ENCODE peak calls at places on chromosomes 12 and 14, in eight cellular contexts. V is stimulated activated naive CD4-positive, alpha-beta T cell treated with Interleukin-2 at 50 U/mL for 16 hours; Q is aorta; N is mucosa of gallbladder; Y is T-helper 9 cell; L is HFFc6; A is endothelial cell; F is AG08396. I is an unnamed sample.

GRCh38 chr12:121713257-121714155 is 954 bp downstream of the TMEM120B start:
- DNase-seq in V (no peak), Q (peak; percentile 53), N (no peak), Y (no peak), L (no peak), A (no peak), F (no peak), I (no peak)

GRCh38 chr14:76720382-76720813 is 40.9 kb upstream of the VASH1 start:
- DNase-seq in V (no peak), Q (peak; percentile 85), N (peak; percentile 50), Y (no peak), L (no peak), A (peak; percentile 47), F (peak; percentile 45), I (no peak)

GRCh38 chr12:2998789-2999264 is 39.6 kb downstream of the TEAD4 start:
- DNase-seq in V (no peak), Q (peak; percentile 79), N (no peak), Y (no peak), L (peak; percentile 74), A (no peak), F (peak; percentile 90), I (no peak)

GRCh38 chr14:65849096-65849495 is 436.6 kb downstream of the FUT8 start:
- DNase-seq in V (no peak), Q (no peak), N (no peak), Y (no peak), L (no peak), A (no peak), F (no peak), I (no peak)

GRCh38 chr12:93122569-93123091 is 193.5 kb upstream of the EEA1 start:
- DNase-seq in V (no peak), Q (no peak), N (peak; percentile 76), Y (no peak), L (no peak), A (no peak), F (no peak), I (no peak)

GRCh38 chr12:130818381-130819247 is 20.4 kb downstream of the STX2 start:
- DNase-seq in V (peak; percentile 71), Q (peak; percentile 73), N (peak; percentile 55), Y (peak; percentile 76), L (no peak), A (peak; percentile 88), F (peak; percentile 79), I (no peak)

GRCh38 chr12:45543887-45544286 is 185.6 kb upstream of the ARID2 start:
- DNase-seq in V (peak; percentile 27), Q (no peak), N (peak; percentile 57), Y (peak; percentile 9), L (peak; percentile 65), A (peak; percentile 61), F (peak; percentile 81), I (peak; percentile 51)

GRCh38 chr14:104972301-104973211 is 5.6 kb downstream of the AHNAK2 start:
- DNase-seq in V (no peak), Q (peak; percentile 72), N (peak; percentile 84), Y (no peak), L (no peak), A (no peak), F (no peak), I (peak; percentile 92)

GRCh38 chr12:116123511-116124258 is 153.8 kb downstream of the MED13L start:
- DNase-seq in V (no peak), Q (no peak), N (no peak), Y (no peak), L (peak; percentile 23), A (no peak), F (no peak), I (no peak)

GRCh38 chr12:96529912-96530311 is 40.5 kb downstream of the CFAP54 start:
- DNase-seq in V (no peak), Q (no peak), N (no peak), Y (no peak), L (no peak), A (no peak), F (no peak), I (no peak)

GRCh38 chr14:51616724-51617409 is 34.8 kb upstream of the FRMD6 start:
- DNase-seq in V (no peak), Q (no peak), N (peak; percentile 80), Y (no peak), L (peak; percentile 84), A (no peak), F (peak; percentile 68), I (peak; percentile 74)

GRCh38 chr12:53274445-53274844 is 6.3 kb downstream of the ESPL1 start:
- DNase-seq in V (no peak), Q (no peak), N (no peak), Y (no peak), L (no peak), A (no peak), F (no peak), I (no peak)

GRCh38 chr12:124020398-124021024 is 47.5 kb downstream of the ZNF664 start:
- DNase-seq in V (no peak), Q (no peak), N (no peak), Y (no peak), L (no peak), A (no peak), F (no peak), I (no peak)

GRCh38 chr12:122421815-122422737 is at the start of gene CLIP1:
- DNase-seq in V (peak; percentile 58), Q (peak; percentile 69), N (peak; percentile 33), Y (peak; percentile 46), L (peak; percentile 50), A (peak; percentile 69), F (peak; percentile 82), I (peak; percentile 82)

GRCh38 chr12:133038310-133038709 is 1.0 kb downstream of the ZNF84 start:
- DNase-seq in V (no peak), Q (no peak), N (no peak), Y (no peak), L (no peak), A (no peak), F (no peak), I (no peak)

GRCh38 chr12:109462868-109463692 is 14.0 kb downstream of the KCTD10 start:
- DNase-seq in V (no peak), Q (peak; percentile 93), N (peak; percentile 88), Y (no peak), L (peak; percentile 93), A (peak; percentile 30), F (peak; percentile 83), I (peak; percentile 52)

GRCh38 chr12:114671664-114672476 is 12.1 kb downstream of the TBX3 start:
- DNase-seq in V (no peak), Q (no peak), N (no peak), Y (no peak), L (no peak), A (no peak), F (peak; percentile 72), I (no peak)

GRCh38 chr12:67091204-67091603 is 178.0 kb upstream of the CAND1 start:
- DNase-seq in V (no peak), Q (no peak), N (peak; percentile 59), Y (no peak), L (no peak), A (no peak), F (no peak), I (peak; percentile 84)

GRCh38 chr14:66177935-66178334 is 308.2 kb upstream of the CCDC196 start:
- DNase-seq in V (no peak), Q (no peak), N (no peak), Y (no peak), L (no peak), A (no peak), F (no peak), I (no peak)

GRCh38 chr14:99479903-99480855 is 480 bp downstream of the SETD3 start:
- DNase-seq in V (peak; percentile 42), Q (peak; percentile 79), N (peak; percentile 49), Y (peak; percentile 23), L (peak; percentile 63), A (peak; percentile 58), F (peak; percentile 67), I (peak; percentile 23)

GRCh38 chr12:14258468-14258947 is 107.0 kb upstream of the ATF7IP start:
- DNase-seq in V (no peak), Q (no peak), N (no peak), Y (no peak), L (no peak), A (peak; percentile 10), F (no peak), I (no peak)

GRCh38 chr12:8742501-8742900 is 44.7 kb downstream of the RIMKLB start:
- DNase-seq in V (no peak), Q (peak; percentile 69), N (peak; percentile 67), Y (no peak), L (peak; percentile 68), A (no peak), F (peak; percentile 57), I (no peak)

GRCh38 chr14:65879218-65880009 is 466.9 kb downstream of the FUT8 start:
- DNase-seq in V (no peak), Q (no peak), N (no peak), Y (no peak), L (peak; percentile 23), A (no peak), F (peak; percentile 29), I (peak; percentile 72)

GRCh38 chr12:2997989-2998670 is 38.9 kb downstream of the TEAD4 start:
- DNase-seq in V (no peak), Q (no peak), N (no peak), Y (no peak), L (no peak), A (no peak), F (no peak), I (no peak)

GRCh38 chr14:88045705-88046104 is 40.8 kb downstream of the GPR65 start:
- DNase-seq in V (no peak), Q (peak; percentile 49), N (no peak), Y (no peak), L (no peak), A (no peak), F (no peak), I (no peak)

GRCh38 chr12:99427104-99427503 is 220.4 kb upstream of the GARIN6 start:
- DNase-seq in V (no peak), Q (no peak), N (no peak), Y (no peak), L (no peak), A (no peak), F (no peak), I (peak; percentile 77)

GRCh38 chr12:119180380-119181040 is 1.8 kb downstream of the HSPB8 start:
- DNase-seq in V (no peak), Q (peak; percentile 67), N (peak; percentile 27), Y (no peak), L (peak; percentile 42), A (no peak), F (peak; percentile 72), I (peak; percentile 56)

I was measured in Caki2.